ENCODE peak calls at places on chromosome 1, in seven cellular contexts. D is GM23338; S is cardiac muscle cell; Z is CD8-positive, alpha-beta T cell; R is CD4-positive, CD25-positive, alpha-beta regulatory T cell; Q is lower lobe of right lung; Y is heart left ventricle. F is an unnamed sample. For H3K27me3, the result is how much of the 10 kb centered on the place peaks cover.

GRCh38 chr1:10723317-10723716 is 73.1 kb downstream of the CASZ1 start:
- DNase-seq in D (no peak), S (no peak), Z (no peak), R (no peak), Q (no peak), Y (no peak), F (no peak)

GRCh38 chr1:175801979-175802378 is 58.6 kb upstream of the TNR start:
- DNase-seq in D (no peak), S (no peak), Z (no peak), R (no peak), Q (no peak), Y (no peak), F (no peak)

GRCh38 chr1:13889495-13889894 is 189.5 kb downstream of the PRDM2 start:
- DNase-seq in D (no peak), S (no peak), Z (no peak), R (no peak), Q (no peak), Y (no peak), F (no peak)

GRCh38 chr1:18225236-18225904 is 117.8 kb downstream of the IGSF21 start:
- DNase-seq in D (no peak), S (no peak), Z (no peak), R (no peak), Q (no peak), Y (no peak), F (no peak)

GRCh38 chr1:9111957-9112356 is 16.9 kb downstream of the GPR157 start:
- DNase-seq in D (no peak), S (no peak), Z (no peak), R (no peak), Q (no peak), Y (no peak), F (no peak)

GRCh38 chr1:1629430-1630190 is 2.4 kb upstream of the MMP23B start:
- DNase-seq in D (peak), S (no peak), Z (peak), R (peak), Q (peak), Y (peak), F (no peak)

GRCh38 chr1:236957235-236957634 is 47.0 kb downstream of the MT1HL1 start:
- DNase-seq in D (no peak), S (no peak), Z (no peak), R (no peak), Q (no peak), Y (no peak), F (no peak)

GRCh38 chr1:206909167-206909882 is 12.1 kb downstream of the IL24 start:
- DNase-seq in D (peak), S (peak), Z (peak), R (peak), Q (peak), Y (peak), F (no peak)

GRCh38 chr1:211326528-211327340 is at the start of gene TRAF5:
- DNase-seq in D (peak), S (peak), Z (peak), R (peak), Q (peak), Y (peak), F (no peak)

GRCh38 chr1:41728403-41729202 is 190.1 kb downstream of the HIVEP3 start:
- DNase-seq in D (no peak), S (peak), Z (no peak), R (no peak), Q (no peak), Y (no peak), F (no peak)

GRCh38 chr1:41700581-41700980 is 216.1 kb upstream of the EDN2 start:
- DNase-seq in D (no peak), S (no peak), Z (no peak), R (no peak), Q (no peak), Y (no peak), F (no peak)

DNA sequence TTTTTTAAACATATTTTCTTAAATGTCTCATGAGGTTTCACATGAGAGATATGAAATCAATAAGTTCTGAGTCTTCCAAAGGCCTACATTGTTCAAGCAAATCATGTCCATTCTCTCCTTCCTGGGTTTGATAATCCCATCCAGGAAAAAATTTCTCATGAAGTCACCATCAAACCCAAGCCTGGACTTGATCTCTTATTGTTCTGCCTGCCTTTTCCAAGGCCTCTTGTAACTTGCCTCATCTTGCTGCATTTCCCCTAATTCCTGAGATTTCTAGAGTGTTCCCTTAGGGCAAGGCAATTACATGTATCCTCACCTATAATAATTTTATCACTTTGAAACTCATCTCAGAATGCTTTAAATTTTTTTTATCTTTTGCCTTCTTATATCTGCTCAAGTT is 126.2 kb downstream of the LRRC7 start:
- DNase-seq in D (no peak), S (no peak), Z (no peak), R (no peak), Q (no peak), Y (no peak), F (no peak)
- H3K4me3 ChIP-seq in D (no peak), S (no peak), Z (no peak), R (no peak), Q (no peak), Y (no peak), F (no peak)

GRCh38 chr1:152061952-152062351 is 25.1 kb upstream of the S100A11 start:
- DNase-seq in D (no peak), S (no peak), Z (no peak), R (no peak), Q (no peak), Y (no peak), F (no peak)
- H3K27me3 ChIP-seq in D (under half), S (under half), Z (under half), R (under half), Q (under half), Y (under half), F (under half)

DNA sequence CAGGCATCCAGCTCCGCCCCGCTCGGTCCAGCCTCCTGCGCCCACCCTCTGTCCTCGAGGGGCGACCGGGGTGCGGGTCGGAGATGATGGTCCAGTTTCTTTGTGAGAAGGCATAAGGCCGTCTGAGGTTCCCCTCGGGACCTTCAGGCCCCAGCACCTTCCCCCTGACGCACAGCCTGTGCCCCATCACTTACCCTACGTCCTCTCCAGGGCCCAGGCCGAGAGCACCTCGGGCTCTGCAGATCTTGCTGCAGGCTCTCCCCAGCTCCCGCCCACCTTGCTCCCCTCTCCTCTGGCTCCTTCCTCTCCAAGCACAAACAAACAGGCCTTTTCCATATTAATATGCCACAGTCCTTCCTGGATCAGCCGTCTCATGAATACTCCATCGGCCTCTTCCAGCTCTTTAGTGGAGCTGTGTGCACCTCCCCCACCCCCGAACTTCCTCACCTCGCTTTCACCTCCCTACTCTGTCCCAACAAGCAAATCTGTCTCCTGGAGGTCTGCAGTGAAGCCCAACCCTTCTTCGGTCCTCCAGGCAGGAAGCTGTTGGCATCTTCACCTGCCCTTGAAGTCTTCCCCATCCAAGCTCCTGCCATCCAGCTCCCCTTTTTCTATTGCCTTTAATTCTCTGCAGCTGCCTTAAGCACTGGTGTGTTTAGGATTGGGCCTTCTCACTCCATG is 448 bp upstream of the COL9A2 start:
- DNase-seq in D (peak), S (no peak), Z (no peak), R (no peak), Q (no peak), Y (no peak), F (no peak)
- H3K4me3 ChIP-seq in D (peak), S (peak), Z (peak), R (no peak), Q (peak), Y (peak), F (no peak)

GRCh38 chr1:30852026-30852425 is 56.5 kb downstream of the SDC3 start:
- DNase-seq in D (no peak), S (no peak), Z (no peak), R (no peak), Q (peak), Y (peak), F (no peak)
- H3K27me3 ChIP-seq in D (under half), S (under half), Z (under half), R (under half), Q (under half), Y (under half), F (under half)

GRCh38 chr1:231037585-231038517 is 2.2 kb downstream of the FAM89A start:
- DNase-seq in D (no peak), S (no peak), Z (no peak), R (no peak), Q (no peak), Y (no peak), F (no peak)
- H3K4me3 ChIP-seq in D (no peak), S (peak), Z (no peak), R (no peak), Q (peak), Y (no peak), F (no peak)